ENCODE peak calls at places on chromosomes 2 and 18, in five cellular contexts. One of them, this sample, is unnamed.

GRCh38 chr2:53087282-53087882 is 680.2 kb upstream of the CHAC2 start:
- DNase-seq in upper lobe of right lung: no peak
- DNase-seq in epithelial cell of esophagus: peak
- DNase-seq in fibroblast of mammary gland: peak
- DNase-seq in mucosa of descending colon: no peak
- DNase-seq in this sample: peak

GRCh38 chr18:6207119-6207518 is 207.6 kb downstream of the L3MBTL4 start:
- DNase-seq in upper lobe of right lung: no peak
- DNase-seq in epithelial cell of esophagus: no peak
- DNase-seq in fibroblast of mammary gland: no peak
- DNase-seq in mucosa of descending colon: no peak
- DNase-seq in this sample: no peak

GRCh38 chr2:200944467-200945394 is 18.7 kb downstream of the ORC2 start:
- DNase-seq in upper lobe of right lung: no peak
- DNase-seq in epithelial cell of esophagus: peak
- DNase-seq in fibroblast of mammary gland: peak
- DNase-seq in mucosa of descending colon: no peak
- DNase-seq in this sample: peak

GRCh38 chr18:2572892-2573291 is 1.5 kb downstream of the NDC80 start:
- DNase-seq in upper lobe of right lung: no peak
- DNase-seq in epithelial cell of esophagus: no peak
- DNase-seq in fibroblast of mammary gland: peak
- DNase-seq in mucosa of descending colon: no peak
- DNase-seq in this sample: peak

GRCh38 chr2:43840961-43841360 is 2.2 kb downstream of the ABCG8 start:
- DNase-seq in upper lobe of right lung: no peak
- DNase-seq in epithelial cell of esophagus: peak
- DNase-seq in fibroblast of mammary gland: no peak
- DNase-seq in mucosa of descending colon: no peak
- DNase-seq in this sample: no peak

GRCh38 chr2:106124787-106125549 is 69.1 kb downstream of the UXS1 start:
- DNase-seq in upper lobe of right lung: no peak
- DNase-seq in epithelial cell of esophagus: peak
- DNase-seq in fibroblast of mammary gland: no peak
- DNase-seq in mucosa of descending colon: no peak
- DNase-seq in this sample: no peak

GRCh38 chr2:36564377-36564930 is 33.5 kb downstream of the FEZ2 start:
- DNase-seq in upper lobe of right lung: no peak
- DNase-seq in epithelial cell of esophagus: no peak
- DNase-seq in fibroblast of mammary gland: no peak
- DNase-seq in mucosa of descending colon: no peak
- DNase-seq in this sample: no peak

GRCh38 chr2:16139663-16140610 is 199.6 kb downstream of the MYCN start:
- DNase-seq in upper lobe of right lung: no peak
- DNase-seq in epithelial cell of esophagus: peak
- DNase-seq in fibroblast of mammary gland: no peak
- DNase-seq in mucosa of descending colon: no peak
- DNase-seq in this sample: no peak

GRCh38 chr2:215138466-215138865 is at the start of gene ABCA12:
- DNase-seq in upper lobe of right lung: no peak
- DNase-seq in epithelial cell of esophagus: peak
- DNase-seq in fibroblast of mammary gland: no peak
- DNase-seq in mucosa of descending colon: no peak
- DNase-seq in this sample: no peak

GRCh38 chr2:113158884-113159553 is 14.8 kb upstream of the PSD4 start:
- DNase-seq in upper lobe of right lung: no peak
- DNase-seq in epithelial cell of esophagus: no peak
- DNase-seq in fibroblast of mammary gland: peak
- DNase-seq in mucosa of descending colon: no peak
- DNase-seq in this sample: no peak

GRCh38 chr2:85770369-85770768 is 16.6 kb downstream of the ATOH8 start:
- DNase-seq in upper lobe of right lung: no peak
- DNase-seq in epithelial cell of esophagus: no peak
- DNase-seq in fibroblast of mammary gland: no peak
- DNase-seq in mucosa of descending colon: peak
- DNase-seq in this sample: peak

GRCh38 chr2:120398961-120399888 is 53.3 kb downstream of the INHBB start:
- DNase-seq in upper lobe of right lung: peak
- DNase-seq in epithelial cell of esophagus: peak
- DNase-seq in fibroblast of mammary gland: no peak
- DNase-seq in mucosa of descending colon: no peak
- DNase-seq in this sample: no peak

DNA sequence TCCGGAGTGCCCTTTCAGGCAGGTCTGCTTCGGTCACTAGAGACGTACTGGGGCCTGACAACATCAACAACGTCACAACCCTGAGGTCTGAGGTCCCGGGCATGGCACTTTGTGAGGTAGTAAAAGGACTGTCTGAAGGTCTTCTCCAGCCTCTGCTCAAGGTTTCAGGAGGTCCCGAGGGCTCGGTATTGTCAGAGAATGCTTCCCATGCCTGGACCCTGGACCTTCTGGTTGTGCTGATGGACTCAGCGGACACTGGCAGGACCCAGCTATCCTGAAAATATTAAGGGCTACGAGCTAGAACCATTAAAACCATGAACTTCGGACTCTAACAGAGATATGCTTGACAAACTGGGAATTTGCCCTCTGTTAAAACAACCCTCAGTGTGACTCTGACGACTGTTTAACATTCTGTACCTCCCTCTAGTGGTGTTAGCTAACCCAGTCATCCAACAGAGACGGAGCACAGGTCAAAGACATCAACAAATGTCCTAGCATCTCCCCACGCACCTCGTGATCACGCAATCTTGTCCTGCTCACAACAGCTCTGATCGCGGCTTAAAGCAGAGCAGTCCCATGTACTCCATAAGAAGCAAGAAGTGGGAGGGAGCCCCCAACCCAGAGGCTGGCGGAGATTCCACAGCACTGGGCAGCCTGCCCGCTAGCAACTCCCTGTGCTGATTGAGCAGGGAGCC is 96.5 kb downstream of the CCDC93 start:
- DNase-seq in upper lobe of right lung: no peak
- DNase-seq in epithelial cell of esophagus: peak
- DNase-seq in fibroblast of mammary gland: peak
- DNase-seq in mucosa of descending colon: no peak
- DNase-seq in this sample: no peak
- TF ChIP-seq CTCF in upper lobe of right lung: no peak
- TF ChIP-seq CTCF in epithelial cell of esophagus: peak
- TF ChIP-seq CTCF in fibroblast of mammary gland: peak
- TF ChIP-seq CTCF in mucosa of descending colon: no peak
- TF ChIP-seq CTCF in this sample: peak

GRCh38 chr18:57559311-57559710 is 27.2 kb downstream of the FECH start:
- DNase-seq in upper lobe of right lung: no peak
- DNase-seq in epithelial cell of esophagus: no peak
- DNase-seq in fibroblast of mammary gland: peak
- DNase-seq in mucosa of descending colon: no peak
- DNase-seq in this sample: no peak
- H3K4me3 ChIP-seq in upper lobe of right lung: no peak
- H3K4me3 ChIP-seq in epithelial cell of esophagus: no peak
- H3K4me3 ChIP-seq in fibroblast of mammary gland: no peak
- H3K4me3 ChIP-seq in mucosa of descending colon: no peak
- H3K4me3 ChIP-seq in this sample: no peak

GRCh38 chr2:88811681-88812080 is 120.2 kb downstream of the RPIA start:
- DNase-seq in upper lobe of right lung: no peak
- DNase-seq in epithelial cell of esophagus: no peak
- DNase-seq in fibroblast of mammary gland: no peak
- DNase-seq in mucosa of descending colon: no peak
- DNase-seq in this sample: no peak

GRCh38 chr2:88811238-88811637 is 119.8 kb downstream of the RPIA start:
- DNase-seq in upper lobe of right lung: no peak
- DNase-seq in epithelial cell of esophagus: no peak
- DNase-seq in fibroblast of mammary gland: no peak
- DNase-seq in mucosa of descending colon: no peak
- DNase-seq in this sample: no peak

GRCh38 chr2:88810488-88810887 is 119.0 kb downstream of the RPIA start:
- DNase-seq in upper lobe of right lung: no peak
- DNase-seq in epithelial cell of esophagus: no peak
- DNase-seq in fibroblast of mammary gland: no peak
- DNase-seq in mucosa of descending colon: no peak
- DNase-seq in this sample: no peak

GRCh38 chr2:88815243-88816096 is 124.0 kb downstream of the RPIA start:
- DNase-seq in upper lobe of right lung: no peak
- DNase-seq in epithelial cell of esophagus: no peak
- DNase-seq in fibroblast of mammary gland: no peak
- DNase-seq in mucosa of descending colon: no peak
- DNase-seq in this sample: no peak

GRCh38 chr2:88813612-88814011 is 122.1 kb downstream of the RPIA start:
- DNase-seq in upper lobe of right lung: no peak
- DNase-seq in epithelial cell of esophagus: peak
- DNase-seq in fibroblast of mammary gland: no peak
- DNase-seq in mucosa of descending colon: no peak
- DNase-seq in this sample: no peak
- TF ChIP-seq CTCF in upper lobe of right lung: peak
- TF ChIP-seq CTCF in epithelial cell of esophagus: peak
- TF ChIP-seq CTCF in fibroblast of mammary gland: no peak
- TF ChIP-seq CTCF in mucosa of descending colon: no peak
- TF ChIP-seq CTCF in this sample: no peak

GRCh38 chr2:174778479-174778962 is 14.2 kb upstream of the CHRNA1 start:
- DNase-seq in upper lobe of right lung: peak
- DNase-seq in epithelial cell of esophagus: no peak
- DNase-seq in fibroblast of mammary gland: peak
- DNase-seq in mucosa of descending colon: peak
- DNase-seq in this sample: peak

GRCh38 chr2:174780191-174780590 is 15.9 kb upstream of the CHRNA1 start:
- DNase-seq in upper lobe of right lung: no peak
- DNase-seq in epithelial cell of esophagus: peak
- DNase-seq in fibroblast of mammary gland: no peak
- DNase-seq in mucosa of descending colon: no peak
- DNase-seq in this sample: no peak

GRCh38 chr2:174781298-174781697 is 17.0 kb upstream of the CHRNA1 start:
- DNase-seq in upper lobe of right lung: no peak
- DNase-seq in epithelial cell of esophagus: no peak
- DNase-seq in fibroblast of mammary gland: no peak
- DNase-seq in mucosa of descending colon: no peak
- DNase-seq in this sample: no peak

GRCh38 chr2:174780871-174781270 is 16.6 kb upstream of the CHRNA1 start:
- DNase-seq in upper lobe of right lung: no peak
- DNase-seq in epithelial cell of esophagus: no peak
- DNase-seq in fibroblast of mammary gland: no peak
- DNase-seq in mucosa of descending colon: no peak
- DNase-seq in this sample: no peak

GRCh38 chr2:174779361-174779928 is 15.2 kb upstream of the CHRNA1 start:
- DNase-seq in upper lobe of right lung: no peak
- DNase-seq in epithelial cell of esophagus: peak
- DNase-seq in fibroblast of mammary gland: peak
- DNase-seq in mucosa of descending colon: no peak
- DNase-seq in this sample: no peak
- H3K4me3 ChIP-seq in upper lobe of right lung: no peak
- H3K4me3 ChIP-seq in epithelial cell of esophagus: no peak
- H3K4me3 ChIP-seq in fibroblast of mammary gland: no peak
- H3K4me3 ChIP-seq in mucosa of descending colon: no peak
- H3K4me3 ChIP-seq in this sample: no peak

This sample was measured in fibroblast of villous mesenchyme.